ENCODE peak calls at places on chromosomes 1 and 21, in ten cellular contexts. J is mesothelial cell of epicardium; H is CD8-positive, alpha-beta T cell; I is AG04449; G is heart left ventricle; P is stomach; S is GM20000; Z is fibroblast of mammary gland; F is neural crest cell; W is SK-N-SH. R is an unnamed sample.

GRCh38 chr1:94396356-94396755 is 21.8 kb upstream of the ABCD3 start:
- DNase-seq in F (no peak), J (no peak), W (no peak), S (no peak), G (no peak), I (no peak), Z (peak; percentile 6), H (no peak), P (no peak), R (no peak)

GRCh38 chr1:205179842-205180241 is 31.7 kb downstream of the DSTYK start:
- DNase-seq in F (no peak), Z (peak; percentile 37), I (no peak), J (no peak), H (no peak), S (no peak), P (no peak), W (no peak), G (no peak), R (no peak)

GRCh38 chr1:21638531-21639341 is 30.4 kb downstream of the RAP1GAP start:
- DNase-seq in H (no peak), G (peak; percentile 54), S (no peak), I (peak; percentile 7), Z (peak; percentile 28), P (peak; percentile 74), J (no peak), W (no peak), F (no peak), R (no peak)

GRCh38 chr21:34899302-34899701 is 149.8 kb downstream of the RUNX1 start:
- DNase-seq in G (no peak), H (no peak), Z (no peak), F (no peak), W (no peak), J (no peak), S (no peak), P (no peak), I (no peak), R (no peak)

GRCh38 chr1:59765036-59765730 is 49.6 kb upstream of the HOOK1 start:
- DNase-seq in Z (no peak), I (no peak), S (no peak), H (no peak), P (no peak), G (no peak), W (no peak), J (no peak), F (no peak), R (no peak)

GRCh38 chr1:147287133-147287865 is 44.8 kb downstream of the CHD1L start:
- DNase-seq in I (no peak), P (no peak), J (no peak), W (no peak), H (no peak), Z (peak; percentile 47), G (no peak), S (no peak), F (no peak), R (no peak)

GRCh38 chr1:207427832-207428231 is 26.3 kb upstream of the CR2 start:
- DNase-seq in G (no peak), F (no peak), W (no peak), Z (no peak), P (no peak), I (no peak), H (no peak), S (no peak), J (no peak), R (no peak)

GRCh38 chr1:157700305-157700704 is 264 bp downstream of the FCRL3 start:
- DNase-seq in P (no peak), W (no peak), G (no peak), S (no peak), Z (no peak), I (no peak), J (no peak), F (no peak), H (no peak), R (no peak)

GRCh38 chr1:23167353-23168078 is 1.1 kb downstream of the LUZP1 start:
- DNase-seq in Z (peak; percentile 44), W (peak; percentile 88), H (peak; percentile 44), I (no peak), G (peak; percentile 60), J (peak; percentile 72), S (peak; percentile 70), F (peak; percentile 46), P (peak; percentile 54), R (peak; percentile 23)

GRCh38 chr1:161182214-161182613 is 4.9 kb upstream of the B4GALT3 start:
- DNase-seq in P (no peak), F (no peak), W (no peak), I (no peak), S (peak; percentile 52), Z (peak; percentile 89), G (no peak), H (peak; percentile 68), J (no peak), R (no peak)

DNA sequence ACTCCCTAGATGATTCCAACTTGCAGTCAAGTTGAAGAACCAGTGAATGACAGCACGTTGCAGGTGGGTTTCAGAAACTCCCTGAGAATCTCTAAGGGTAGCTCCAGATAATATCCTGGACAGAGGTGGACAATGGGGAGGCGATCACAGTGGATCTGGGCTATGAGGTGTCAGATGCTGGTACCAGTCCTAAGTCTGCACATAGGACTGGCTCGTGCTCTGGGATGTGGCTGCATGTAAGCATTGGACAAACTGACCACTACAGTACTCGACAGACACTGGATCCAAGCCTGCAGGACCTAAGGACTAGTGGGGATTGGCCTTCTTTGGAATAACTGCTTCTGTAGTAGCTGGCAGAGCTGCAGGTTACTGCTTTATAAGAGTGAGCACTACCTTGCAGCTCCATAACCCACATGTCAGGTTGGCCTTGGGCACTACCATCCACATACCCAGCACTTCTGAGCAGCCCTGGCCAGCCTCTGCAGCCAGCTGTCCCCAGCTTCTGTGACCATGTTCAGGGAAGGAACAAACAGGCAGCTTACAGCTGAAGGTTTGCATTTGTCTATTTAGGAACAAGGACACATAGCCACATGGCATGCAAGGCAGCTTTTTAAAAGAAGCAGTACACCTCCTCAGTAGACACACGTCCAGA is 33.2 kb upstream of the DNAH14 start:
- DNase-seq in F (no peak), J (no peak), H (no peak), W (no peak), G (no peak), P (no peak), Z (no peak), S (no peak), I (no peak), R (no peak)
- TF ChIP-seq CTCF in F (no peak), J (no peak), H (no peak), W (no peak), G (no peak), P (no peak), Z (no peak), S (no peak), I (no peak), R (no peak)

DNA sequence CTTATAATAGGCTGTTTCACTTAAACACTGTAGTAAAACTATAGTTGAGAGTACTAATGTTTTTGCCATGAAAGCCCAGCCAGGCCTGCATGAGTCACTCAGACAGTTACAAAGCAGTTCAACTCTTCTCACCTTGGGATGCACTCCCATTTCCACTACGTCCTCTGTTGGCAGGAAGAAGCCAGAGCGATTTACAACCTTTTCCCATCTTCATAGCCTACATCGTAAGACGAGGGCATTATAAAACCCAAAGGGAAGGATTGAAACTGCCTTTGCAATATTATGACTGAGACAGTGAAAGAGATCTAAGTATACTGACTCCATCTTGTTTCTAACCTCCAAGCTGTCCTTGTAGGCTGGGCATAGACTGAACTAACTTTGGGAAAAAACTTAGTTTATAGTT is 71.8 kb upstream of the CSF1 start:
- DNase-seq in H (no peak), G (no peak), F (no peak), Z (peak; percentile 75), S (no peak), I (no peak), W (no peak), J (no peak), P (no peak), R (no peak)
- TF ChIP-seq CTCF in H (no peak), G (no peak), F (no peak), Z (peak; percentile 34), S (no peak), I (no peak), W (peak; percentile 9), J (no peak), P (no peak), R (no peak)

GRCh38 chr1:119515221-119515620 is 8.2 kb downstream of the HSD3B1 start:
- DNase-seq in W (no peak), J (no peak), F (no peak), P (no peak), S (no peak), I (no peak), Z (no peak), G (no peak), H (no peak), R (no peak)

DNA sequence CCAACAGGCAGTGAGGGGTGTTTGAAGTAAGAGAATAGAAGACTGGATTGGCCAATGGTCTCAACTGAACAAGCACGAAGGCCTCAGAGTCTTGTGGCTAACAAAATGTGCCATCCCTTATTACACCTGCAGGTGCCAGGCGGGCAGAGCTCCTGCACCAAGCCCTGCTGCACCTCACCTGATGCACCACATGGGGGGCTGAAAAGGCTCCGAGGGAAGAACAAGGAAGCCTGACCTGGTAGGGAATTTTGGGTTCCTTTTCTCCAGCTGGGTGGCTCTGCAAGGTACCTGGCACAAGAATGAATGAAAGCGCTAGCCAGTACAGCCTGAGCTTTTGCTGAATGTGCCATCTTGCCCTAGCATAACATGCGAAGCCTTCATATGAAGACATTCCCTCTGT is 9.7 kb downstream of the HSD3B1 start:
- DNase-seq in F (no peak), S (no peak), I (no peak), W (no peak), G (no peak), J (no peak), Z (no peak), P (no peak), H (no peak), R (no peak)
- TF ChIP-seq CTCF in F (no peak), S (no peak), I (no peak), W (no peak), G (no peak), J (no peak), Z (no peak), P (no peak), H (no peak), R (no peak)

GRCh38 chr1:63916485-63917360 is 142.9 kb downstream of the ROR1 start:
- DNase-seq in J (no peak), F (no peak), S (no peak), H (no peak), I (no peak), P (peak; percentile 55), G (no peak), Z (no peak), W (no peak), R (no peak)

GRCh38 chr1:63915121-63915520 is 141.3 kb downstream of the ROR1 start:
- DNase-seq in W (peak; percentile 32), P (no peak), G (no peak), I (no peak), S (no peak), H (no peak), Z (peak; percentile 48), J (no peak), F (no peak), R (no peak)

GRCh38 chr1:63918395-63918945 is 144.7 kb downstream of the ROR1 start:
- DNase-seq in Z (peak; percentile 25), S (no peak), H (no peak), G (no peak), J (no peak), P (no peak), W (no peak), F (no peak), I (no peak), R (no peak)

GRCh38 chr1:63920154-63921117 is 146.6 kb downstream of the ROR1 start:
- DNase-seq in S (no peak), I (peak; percentile 94), G (no peak), Z (peak; percentile 85), J (peak; percentile 46), P (no peak), W (no peak), H (no peak), F (no peak), R (no peak)

GRCh38 chr1:63917571-63918394 is 144.0 kb downstream of the ROR1 start:
- DNase-seq in I (no peak), H (no peak), J (no peak), P (no peak), G (no peak), Z (peak; percentile 28), S (peak; percentile 11), F (no peak), W (no peak), R (no peak)
- TF ChIP-seq CTCF in I (no peak), H (no peak), J (no peak), P (no peak), G (peak; percentile 18), Z (peak; percentile 32), S (no peak), F (peak; percentile 30), W (peak; percentile 40), R (no peak)

R was measured in activated B cell treated with CpG ODN at 0.5 μM for 24 hours.